ENCODE peak calls at places on chromosomes 13 and 19, in six cellular contexts. O, D, N, X, C and S are unnamed samples.

GRCh38 chr13:69948016-69948415 is 159.6 kb upstream of the ATXN8OS start:
- DNase-seq in O (no peak), D (no peak), N (no peak), X (no peak), C (no peak), S (no peak)

GRCh38 chr13:26299168-26299788 is 45.3 kb downstream of the CDK8 start:
- DNase-seq in O (no peak), D (no peak), N (no peak), X (no peak), C (no peak), S (no peak)

GRCh38 chr19:40395956-40396355 is 6.0 kb upstream of the HIPK4 start:
- DNase-seq in O (no peak), D (no peak), N (no peak), X (no peak), C (no peak), S (no peak)

GRCh38 chr13:83538636-83539035 is 343.6 kb downstream of the SLITRK1 start:
- DNase-seq in O (no peak), D (no peak), N (no peak), X (no peak), C (no peak), S (no peak)

GRCh38 chr13:32134241-32134801 is 102.7 kb downstream of the FRY start:
- DNase-seq in O (no peak), D (no peak), N (no peak), X (no peak), C (no peak), S (no peak)

GRCh38 chr13:38753878-38754277 is 67.0 kb downstream of the FREM2 start:
- DNase-seq in O (no peak), D (no peak), N (no peak), X (no peak), C (no peak), S (no peak)

GRCh38 chr13:103325675-103326074 is 259.5 kb upstream of the SLC10A2 start:
- DNase-seq in O (no peak), D (no peak), N (no peak), X (no peak), C (no peak), S (no peak)

GRCh38 chr13:101204270-101205011 is 211.9 kb downstream of the NALCN start:
- DNase-seq in O (no peak), D (no peak), N (no peak), X (no peak), C (no peak), S (no peak)

GRCh38 chr19:35279985-35280821 is 2.1 kb upstream of the HAMP start:
- DNase-seq in O (peak; percentile 65), D (no peak), N (no peak), X (no peak), C (no peak), S (no peak)

GRCh38 chr13:41970918-41971317 is 10.0 kb upstream of the VWA8 start:
- DNase-seq in O (no peak), D (no peak), N (no peak), X (no peak), C (no peak), S (no peak)

GRCh38 chr19:11693505-11694499 is 44.9 kb downstream of the ZNF823 start:
- DNase-seq in O (no peak), D (peak; percentile 56), N (no peak), X (no peak), C (no peak), S (no peak)

GRCh38 chr13:102814793-102815192 is 15.9 kb downstream of the BIVM start:
- DNase-seq in O (no peak), D (no peak), N (no peak), X (no peak), C (no peak), S (no peak)

GRCh38 chr13:80524447-80525215 is 183.7 kb upstream of the SPRY2 start:
- DNase-seq in O (no peak), D (peak; percentile 15), N (no peak), X (no peak), C (no peak), S (no peak)

GRCh38 chr19:3458229-3458555 is 22.1 kb downstream of the SMIM24 start:
- DNase-seq in O (no peak), D (no peak), N (no peak), X (no peak), C (no peak), S (peak; percentile 38)

GRCh38 chr13:71578048-71578447 is 289.0 kb downstream of the DACH1 start:
- DNase-seq in O (no peak), D (no peak), N (no peak), X (no peak), C (no peak), S (no peak)

GRCh38 chr13:105997436-105998232 is 537.8 kb downstream of the EFNB2 start:
- DNase-seq in O (no peak), D (no peak), N (no peak), X (no peak), C (no peak), S (no peak)

GRCh38 chr19:49890349-49891311 is 6.1 kb downstream of the IL4I1 start:
- DNase-seq in O (peak; percentile 60), D (no peak), N (peak; percentile 45), X (no peak), C (peak; percentile 57), S (no peak)

GRCh38 chr13:35534343-35534742 is 57.9 kb upstream of the MAB21L1 start:
- DNase-seq in O (no peak), D (no peak), N (no peak), X (no peak), C (no peak), S (no peak)

GRCh38 chr13:31964168-31964567 is 67.4 kb upstream of the FRY start:
- DNase-seq in O (no peak), D (no peak), N (no peak), X (no peak), C (no peak), S (no peak)

GRCh38 chr13:41017153-41017552 is 2.0 kb downstream of the ELF1 start:
- DNase-seq in O (no peak), D (no peak), N (no peak), X (no peak), C (peak; percentile 41), S (no peak)

GRCh38 chr13:59157181-59157580 is 1006.5 kb downstream of the DIAPH3 start:
- DNase-seq in O (no peak), D (no peak), N (no peak), X (no peak), C (no peak), S (no peak)

GRCh38 chr19:1449467-1450442 is at the start of gene APC2:
- DNase-seq in O (no peak), D (no peak), N (no peak), X (no peak), C (no peak), S (no peak)

GRCh38 chr13:101570410-101570809 is 117.9 kb downstream of the ITGBL1 start:
- DNase-seq in O (no peak), D (no peak), N (no peak), X (no peak), C (no peak), S (no peak)

GRCh38 chr19:42626181-42626580 is 31.5 kb upstream of the CEACAM8 start:
- DNase-seq in O (no peak), D (no peak), N (no peak), X (no peak), C (no peak), S (no peak)
- H3K9me3 ChIP-seq in O (no peaks in the 10 kb centered on the region), D (peaks cover 4% of the 10 kb centered on the region), N (no peaks in the 10 kb centered on the region), X (no peaks in the 10 kb centered on the region), C (no peaks in the 10 kb centered on the region), S (no peaks in the 10 kb centered on the region)

DNA sequence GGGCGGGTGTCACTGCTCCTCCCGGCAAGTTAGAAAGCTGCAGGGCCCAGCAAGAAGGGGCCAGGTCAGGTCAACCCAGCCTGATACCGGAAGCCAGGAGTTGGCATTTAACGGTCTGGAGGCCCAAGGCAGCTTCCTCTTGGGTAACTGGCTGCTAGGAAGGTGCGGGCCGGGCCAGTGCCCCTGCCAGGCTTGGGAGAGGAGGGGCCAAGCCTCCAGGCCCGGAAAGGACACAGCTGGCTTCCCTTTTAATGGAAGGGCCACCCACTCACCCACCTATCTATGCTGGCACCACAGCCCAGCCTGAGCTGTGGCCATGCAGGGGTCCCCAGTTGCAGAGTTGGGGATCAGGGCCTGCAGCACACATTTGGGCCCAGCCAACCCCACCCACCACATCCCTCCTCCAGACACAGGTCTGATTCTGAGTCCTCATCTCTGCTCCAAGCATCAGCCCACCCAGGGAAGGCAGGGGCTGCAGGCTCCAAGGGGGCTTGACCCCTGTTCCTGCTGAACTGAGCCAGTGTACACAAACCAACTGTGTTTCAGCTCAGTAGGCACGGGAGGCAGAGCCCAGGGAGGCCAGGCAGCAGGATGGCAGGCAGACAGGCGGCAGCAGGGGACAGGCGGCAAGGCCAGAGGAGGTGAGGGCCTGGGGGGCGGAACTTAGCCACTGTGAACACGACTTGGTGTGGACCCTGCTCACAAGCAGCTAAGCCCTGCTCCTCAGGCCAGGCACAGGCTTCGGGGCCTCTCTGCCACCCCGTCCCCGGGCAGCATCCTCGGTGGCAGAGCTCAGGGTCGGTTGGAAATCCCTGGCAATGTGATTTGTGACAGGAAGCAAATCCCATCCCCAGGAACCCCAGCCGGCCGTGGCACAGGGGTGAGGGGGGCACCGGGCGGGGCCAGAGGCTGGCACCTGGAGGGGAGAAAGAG is 40.8 kb downstream of the ZSWIM4 start:
- DNase-seq in O (no peak), D (no peak), N (no peak), X (no peak), C (no peak), S (peak; percentile 42)
- H3K36me3 ChIP-seq in O (no peaks in the 10 kb centered on the region), D (peaks cover 36% of the 10 kb centered on the region), N (no peaks in the 10 kb centered on the region), X (peaks cover 2% of the 10 kb centered on the region), C (peaks cover 24% of the 10 kb centered on the region), S (peaks cover 43% of the 10 kb centered on the region)

GRCh38 chr13:113582841-113583631 is 1.5 kb upstream of the TFDP1 start:
- DNase-seq in O (peak; percentile 13), D (no peak), N (no peak), X (no peak), C (peak; percentile 22), S (no peak)

GRCh38 chr13:113584870-113585671 is 518 bp downstream of the TFDP1 start:
- DNase-seq in O (peak; percentile 36), D (no peak), N (no peak), X (no peak), C (peak; percentile 24), S (peak; percentile 64)

GRCh38 chr13:113581871-113582270 is 2.7 kb upstream of the TFDP1 start:
- DNase-seq in O (no peak), D (no peak), N (no peak), X (no peak), C (peak; percentile 2), S (no peak)

GRCh38 chr13:113585828-113586355 is 1.3 kb downstream of the TFDP1 start:
- DNase-seq in O (peak; percentile 14), D (no peak), N (no peak), X (no peak), C (peak; percentile 23), S (no peak)

DNA sequence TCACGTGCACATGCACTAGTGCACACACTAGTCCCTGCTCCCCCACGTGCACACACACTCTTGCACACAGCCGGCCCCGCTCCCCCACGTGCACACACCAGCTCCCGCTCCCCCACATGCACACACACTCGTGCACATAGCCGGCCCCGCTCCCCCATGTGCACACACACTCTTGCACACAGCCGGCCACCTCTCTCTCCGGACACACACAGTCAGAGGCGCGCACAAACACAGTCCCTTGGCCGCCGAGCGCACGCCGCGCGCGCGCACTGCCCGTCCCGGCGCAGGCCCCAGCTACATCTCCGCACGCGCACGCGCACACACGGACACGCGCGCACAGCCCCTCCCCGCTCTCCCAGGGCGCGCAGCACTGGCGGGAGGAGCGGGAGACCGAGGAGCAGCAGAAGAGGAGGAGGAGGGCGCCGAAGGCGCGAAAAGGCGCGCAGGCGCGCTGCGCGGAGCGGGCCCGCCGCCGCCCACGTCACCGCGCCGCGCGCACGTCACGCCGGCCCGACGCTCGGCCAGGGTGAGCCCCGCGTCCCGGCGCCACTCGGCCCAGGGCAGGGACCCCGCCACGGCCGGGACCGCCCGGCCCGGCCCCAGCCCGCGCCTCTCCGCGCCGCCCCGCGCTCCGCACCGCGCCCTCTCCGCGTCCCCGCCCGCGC is at the start of gene TFDP1:
- DNase-seq in O (peak; percentile 81), D (peak; percentile 79), N (peak; percentile 70), X (peak; percentile 15), C (peak; percentile 78), S (peak; percentile 73)
- TF ChIP-seq POLR2A in O (no peak), D (peak; percentile 72), N (no peak), X (no peak), C (no peak), S (no peak)

GRCh38 chr19:23996549-23996948 is 81.9 kb downstream of the ZNF726 start:
- DNase-seq in O (no peak), D (peak; percentile 3), N (no peak), X (no peak), C (no peak), S (no peak)
- H3K9me3 ChIP-seq in O (no peaks in the 10 kb centered on the region), D (peaks cover 6% of the 10 kb centered on the region), N (no peaks in the 10 kb centered on the region), X (peaks cover 31% of the 10 kb centered on the region), C (peaks cover 61% of the 10 kb centered on the region), S (no peaks in the 10 kb centered on the region)